ENCODE peak calls at places on chromosomes 5 and 9, in ten cellular contexts. O is right atrium auricular region, U is PC-3, K is adrenal gland, G is hepatocyte, A is keratinocyte, Q is heart right ventricle, C is sigmoid colon, X is upper lobe of right lung, B is IMR-90. S is an unnamed sample.

GRCh38 chr5:175444060-175444904 is at the start of gene DRD1:
- DNase-seq in K (no peak), X (peak; percentile 69), G (peak; percentile 77), A (no peak), C (no peak), O (no peak), U (peak; percentile 40), B (peak; percentile 21), Q (no peak), S (peak; percentile 18)

GRCh38 chr5:96256795-96257470 is 176.1 kb downstream of the PCSK1 start:
- DNase-seq in A (peak; percentile 71), G (peak; percentile 55), B (peak; percentile 96), O (no peak), Q (no peak), C (no peak), K (peak; percentile 41), X (no peak), U (peak; percentile 41), S (peak; percentile 78)

GRCh38 chr5:82772281-82772680 is 304.9 kb downstream of the TMEM167A start:
- DNase-seq in C (no peak), G (no peak), O (no peak), Q (no peak), A (no peak), K (no peak), U (no peak), X (no peak), B (no peak), S (no peak)

GRCh38 chr5:14806452-14806851 is 65.1 kb downstream of the ANKH start:
- DNase-seq in B (peak; percentile 89), K (peak; percentile 61), C (peak; percentile 72), Q (peak; percentile 76), O (peak; percentile 80), U (no peak), G (no peak), X (no peak), A (no peak), S (no peak)

GRCh38 chr5:87836696-87837095 is 424.0 kb upstream of the CCNH start:
- DNase-seq in G (no peak), O (no peak), A (no peak), B (no peak), Q (no peak), K (no peak), X (no peak), C (no peak), U (no peak), S (no peak)

GRCh38 chr9:134314039-134314949 is 12.0 kb upstream of the RXRA start:
- DNase-seq in K (no peak), X (peak; percentile 52), Q (no peak), U (no peak), G (no peak), C (peak; percentile 63), O (no peak), A (no peak), B (no peak), S (no peak)

GRCh38 chr9:36276254-36276653 is 18.0 kb upstream of the GNE start:
- DNase-seq in X (no peak), U (no peak), C (no peak), G (no peak), A (no peak), Q (no peak), O (no peak), B (no peak), K (no peak), S (no peak)

GRCh38 chr9:75624984-75625383 is 265.5 kb upstream of the PCSK5 start:
- DNase-seq in C (no peak), K (no peak), X (no peak), Q (no peak), O (no peak), G (no peak), A (no peak), B (no peak), U (no peak), S (no peak)

DNA sequence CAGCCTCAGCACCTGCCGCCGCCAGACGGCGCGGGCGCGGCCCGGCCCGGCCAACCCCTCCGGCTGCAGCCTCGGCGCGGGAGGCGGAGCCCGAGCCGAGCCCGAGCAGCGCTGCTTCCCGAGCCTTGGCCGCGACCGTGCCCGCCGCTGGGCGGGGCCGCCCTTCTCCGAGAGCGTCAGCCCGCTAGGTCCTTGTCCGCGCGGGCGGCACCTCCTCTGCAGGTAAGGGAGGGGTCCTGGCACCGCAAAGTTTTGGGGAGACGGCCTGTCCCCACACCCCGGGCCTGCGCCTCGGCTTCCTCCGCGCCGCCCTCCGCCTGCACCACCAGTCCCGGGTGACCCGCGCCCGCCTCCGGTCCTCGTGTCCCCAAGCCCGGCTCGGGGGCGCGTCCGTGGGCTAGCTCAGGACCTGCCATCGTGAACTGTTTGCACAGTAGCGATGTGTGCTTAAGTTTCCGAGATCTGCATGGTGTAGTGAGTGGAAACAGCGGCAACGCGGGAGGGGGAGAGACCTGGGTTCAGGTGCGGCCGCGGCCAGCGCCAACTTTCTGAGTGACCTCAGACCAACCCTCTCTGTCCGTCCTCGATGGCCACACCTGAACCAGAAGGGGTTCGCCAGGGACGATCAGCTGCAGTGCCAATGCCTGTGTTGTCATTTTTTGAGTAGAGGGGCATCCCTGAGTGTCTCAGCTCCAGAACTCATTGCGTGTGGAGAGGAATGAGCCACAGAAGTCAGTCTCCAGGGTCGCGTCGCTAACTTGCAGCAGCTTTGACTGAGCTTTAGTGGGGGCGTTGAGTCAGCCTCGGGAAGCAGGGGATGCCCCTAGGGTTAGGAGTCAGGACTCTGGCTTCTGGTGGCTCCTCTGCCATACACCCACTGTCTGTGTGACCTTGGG is at the start of gene FRMPD1:
- DNase-seq in X (peak; percentile 82), G (peak; percentile 90), B (peak; percentile 14), U (peak; percentile 58), K (peak; percentile 53), O (no peak), Q (peak; percentile 14), A (no peak), C (peak; percentile 74), S (peak; percentile 51)
- TF ChIP-seq CTCF in X (no peak), G (no peak), B (no peak), U (no peak), K (no peak), O (no peak), Q (no peak), A (no peak), C (no peak), S (no peak)

GRCh38 chr5:148385094-148385493 is 1.3 kb downstream of the FBXO38 start:
- DNase-seq in C (no peak), B (no peak), Q (no peak), K (no peak), A (no peak), X (no peak), G (no peak), O (no peak), U (no peak), S (no peak)

GRCh38 chr5:148384389-148384756 is 615 bp downstream of the FBXO38 start:
- DNase-seq in Q (no peak), A (no peak), G (peak; percentile 23), B (no peak), O (no peak), U (no peak), C (no peak), X (no peak), K (peak; percentile 14), S (no peak)

GRCh38 chr5:148383564-148384388 is at the start of gene FBXO38:
- DNase-seq in Q (peak; percentile 98), X (peak; percentile 98), A (peak; percentile 80), O (peak; percentile 98), B (peak; percentile 95), G (peak; percentile 97), C (peak; percentile 98), U (peak; percentile 99), K (peak; percentile 97), S (peak; percentile 98)

GRCh38 chr5:148387325-148387724 is 3.6 kb downstream of the FBXO38 start:
- DNase-seq in A (no peak), K (no peak), Q (no peak), X (no peak), B (peak; percentile 95), U (no peak), C (no peak), O (no peak), G (no peak), S (peak; percentile 35)

GRCh38 chr5:148386041-148386440 is 2.3 kb downstream of the FBXO38 start:
- DNase-seq in U (peak; percentile 72), Q (no peak), A (no peak), X (no peak), B (no peak), G (no peak), K (no peak), C (no peak), O (no peak), S (no peak)
- H3K4me1 ChIP-seq in U (peaks cover 43% of the 10 kb centered on the region), Q (peaks cover 86% of the 10 kb centered on the region), A (peaks cover 24% of the 10 kb centered on the region), X (peaks cover 53% of the 10 kb centered on the region), B (peaks cover 7% of the 10 kb centered on the region), G (peaks cover 35% of the 10 kb centered on the region), K (peaks cover 47% of the 10 kb centered on the region), C (no peaks in the 10 kb centered on the region), O (peaks cover 45% of the 10 kb centered on the region), S (peaks cover 13% of the 10 kb centered on the region)

DNA sequence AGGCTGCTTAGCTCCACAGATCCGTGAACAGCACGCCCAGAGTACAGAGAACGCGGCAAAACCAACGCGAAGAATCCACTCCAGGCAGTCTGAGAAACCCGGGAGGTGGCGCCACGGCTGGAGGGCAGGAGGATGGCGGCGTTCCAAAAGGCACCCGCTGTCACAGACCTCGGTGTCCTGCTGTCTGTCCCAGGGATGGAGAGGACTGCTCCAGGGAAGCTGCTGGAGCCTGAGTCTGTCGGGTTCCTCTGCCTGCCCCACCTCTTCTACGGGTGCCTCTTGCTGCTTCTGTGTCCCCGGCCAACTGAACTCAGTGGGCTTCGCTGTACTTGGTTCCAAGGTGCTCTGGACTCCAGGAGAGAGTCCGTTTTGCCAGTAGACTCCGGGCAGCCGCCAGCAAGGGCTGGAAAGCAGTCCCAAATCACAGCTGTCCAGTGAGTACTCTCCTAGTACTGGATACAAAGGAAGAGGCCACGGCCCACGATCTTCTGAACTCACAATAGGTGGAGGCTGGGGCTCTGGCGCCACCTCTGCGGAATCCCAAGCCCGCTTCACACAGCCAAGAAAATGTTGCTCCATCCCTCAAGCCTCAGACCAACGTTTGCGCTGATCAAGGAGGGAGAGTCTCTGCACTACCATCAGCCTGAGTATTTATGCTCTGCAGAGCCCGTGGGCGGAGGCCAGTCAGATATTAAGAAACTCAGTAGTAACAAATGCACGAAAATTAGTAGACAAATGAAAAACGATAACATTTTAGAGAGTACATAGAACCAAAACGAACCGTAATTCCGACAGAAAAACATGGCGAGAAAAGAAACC is 442 bp downstream of the ANXA2R start:
- DNase-seq in Q (peak; percentile 72), O (peak; percentile 82), U (peak; percentile 84), X (peak; percentile 81), K (peak; percentile 61), A (no peak), B (peak; percentile 83), G (peak; percentile 78), C (peak; percentile 86), S (peak; percentile 58)
- H3K27me3 ChIP-seq in Q (peaks cover 32% of the 10 kb centered on the region), O (no peaks in the 10 kb centered on the region), U (no peaks in the 10 kb centered on the region), X (peaks cover 20% of the 10 kb centered on the region), K (no peaks in the 10 kb centered on the region), A (no peaks in the 10 kb centered on the region), B (no peaks in the 10 kb centered on the region), G (peaks cover 20% of the 10 kb centered on the region), C (peaks cover 94% of the 10 kb centered on the region), S (peaks cover 95% of the 10 kb centered on the region)

GRCh38 chr9:90965141-90965910 is 163.7 kb downstream of the SYK start:
- DNase-seq in A (no peak), B (no peak), U (no peak), G (no peak), Q (no peak), K (no peak), C (no peak), O (no peak), X (no peak), S (peak; percentile 18)

GRCh38 chr9:90964101-90965020 is 162.7 kb downstream of the SYK start:
- DNase-seq in G (peak; percentile 47), X (peak; percentile 79), A (no peak), U (no peak), O (no peak), Q (no peak), K (no peak), C (no peak), B (no peak), S (peak; percentile 41)

GRCh38 chr9:90965911-90966290 is 164.3 kb downstream of the SYK start:
- DNase-seq in G (no peak), K (no peak), Q (no peak), O (no peak), B (no peak), C (no peak), U (peak; percentile 4), X (no peak), A (no peak), S (no peak)

GRCh38 chr9:90967171-90967570 is 165.6 kb downstream of the SYK start:
- DNase-seq in K (no peak), X (no peak), Q (no peak), B (no peak), C (no peak), G (no peak), A (no peak), U (no peak), O (no peak), S (no peak)

GRCh38 chr9:90966475-90967150 is 165.0 kb downstream of the SYK start:
- DNase-seq in K (no peak), C (no peak), A (no peak), G (no peak), Q (no peak), O (no peak), X (no peak), U (peak; percentile 42), B (peak; percentile 49), S (no peak)
- TF ChIP-seq CTCF in K (no peak), C (no peak), A (no peak), G (no peak), Q (no peak), O (no peak), X (no peak), U (no peak), B (no peak), S (no peak)

S was measured in cardiac muscle cell.